ENCODE peak calls at places on chromosomes 7 and 10, in five cellular contexts. One of them, this sample, is unnamed.

GRCh38 chr7:73626814-73627213 is 2.5 kb upstream of the MLXIPL start:
- DNase-seq in kidney: no peak
- DNase-seq in NCI-H1105 treated with DMSO at 0.1 percent for 48 hours: no peak
- DNase-seq in NCI-H510A treated with DMSO at 0.1 percent for 48 hours: no peak
- DNase-seq in COR-L47: no peak
- DNase-seq in this sample: no peak

GRCh38 chr10:132229834-132230556 is 43.2 kb downstream of the DPYSL4 start:
- DNase-seq in kidney: peak
- DNase-seq in NCI-H1105 treated with DMSO at 0.1 percent for 48 hours: no peak
- DNase-seq in NCI-H510A treated with DMSO at 0.1 percent for 48 hours: no peak
- DNase-seq in COR-L47: no peak
- DNase-seq in this sample: no peak

GRCh38 chr7:126972571-126972970 is 280.2 kb downstream of the GRM8 start:
- DNase-seq in kidney: no peak
- DNase-seq in NCI-H1105 treated with DMSO at 0.1 percent for 48 hours: no peak
- DNase-seq in NCI-H510A treated with DMSO at 0.1 percent for 48 hours: no peak
- DNase-seq in COR-L47: no peak
- DNase-seq in this sample: no peak

GRCh38 chr7:73482746-73483145 is 39.3 kb downstream of the BAZ1B start:
- DNase-seq in kidney: no peak
- DNase-seq in NCI-H1105 treated with DMSO at 0.1 percent for 48 hours: no peak
- DNase-seq in NCI-H510A treated with DMSO at 0.1 percent for 48 hours: no peak
- DNase-seq in COR-L47: no peak
- DNase-seq in this sample: no peak

GRCh38 chr10:104332243-104333036 is 5.8 kb downstream of the ITPRIP start:
- DNase-seq in kidney: no peak
- DNase-seq in NCI-H1105 treated with DMSO at 0.1 percent for 48 hours: no peak
- DNase-seq in NCI-H510A treated with DMSO at 0.1 percent for 48 hours: no peak
- DNase-seq in COR-L47: no peak
- DNase-seq in this sample: no peak

GRCh38 chr7:144020340-144020739 is 20.2 kb downstream of the OR6B1 start:
- DNase-seq in kidney: no peak
- DNase-seq in NCI-H1105 treated with DMSO at 0.1 percent for 48 hours: no peak
- DNase-seq in NCI-H510A treated with DMSO at 0.1 percent for 48 hours: no peak
- DNase-seq in COR-L47: no peak
- DNase-seq in this sample: no peak

GRCh38 chr7:29840701-29841100 is 34.4 kb downstream of the WIPF3 start:
- DNase-seq in kidney: no peak
- DNase-seq in NCI-H1105 treated with DMSO at 0.1 percent for 48 hours: no peak
- DNase-seq in NCI-H510A treated with DMSO at 0.1 percent for 48 hours: no peak
- DNase-seq in COR-L47: no peak
- DNase-seq in this sample: no peak

GRCh38 chr7:92634924-92635519 is 44.8 kb upstream of the FAM133B start:
- DNase-seq in kidney: no peak
- DNase-seq in NCI-H1105 treated with DMSO at 0.1 percent for 48 hours: no peak
- DNase-seq in NCI-H510A treated with DMSO at 0.1 percent for 48 hours: no peak
- DNase-seq in COR-L47: no peak
- DNase-seq in this sample: no peak

GRCh38 chr7:92685146-92686042 is 95.2 kb upstream of the FAM133B start:
- DNase-seq in kidney: no peak
- DNase-seq in NCI-H1105 treated with DMSO at 0.1 percent for 48 hours: no peak
- DNase-seq in NCI-H510A treated with DMSO at 0.1 percent for 48 hours: no peak
- DNase-seq in COR-L47: no peak
- DNase-seq in this sample: no peak

GRCh38 chr10:118475214-118475613 is 120.2 kb downstream of the PRLHR start:
- DNase-seq in kidney: no peak
- DNase-seq in NCI-H1105 treated with DMSO at 0.1 percent for 48 hours: no peak
- DNase-seq in NCI-H510A treated with DMSO at 0.1 percent for 48 hours: no peak
- DNase-seq in COR-L47: no peak
- DNase-seq in this sample: no peak

GRCh38 chr10:9038146-9038714 is 983.7 kb downstream of the GATA3 start:
- DNase-seq in kidney: no peak
- DNase-seq in NCI-H1105 treated with DMSO at 0.1 percent for 48 hours: no peak
- DNase-seq in NCI-H510A treated with DMSO at 0.1 percent for 48 hours: no peak
- DNase-seq in COR-L47: no peak
- DNase-seq in this sample: no peak